ENCODE peak calls at places on chromosomes 4 and X, in four cellular contexts. L, X, F and Q are unnamed samples.

GRCh38 chrX:49186125-49187027 is at the start of gene PRICKLE3:
- DNase-seq in L (peak), X (peak), F (peak), Q (peak)

GRCh38 chr4:122826000-122826595 is 533 bp upstream of the FGF2 start:
- DNase-seq in X (no peak), L (no peak), F (no peak), Q (no peak)

GRCh38 chr4:175504316-175504715 is 307.7 kb downstream of the GPM6A start:
- DNase-seq in X (no peak), L (no peak), F (no peak), Q (no peak)

GRCh38 chr4:186015212-186015817 is 53.6 kb upstream of the TLR3 start:
- DNase-seq in X (no peak), L (no peak), F (no peak), Q (no peak)

GRCh38 chrX:49178537-49178936 is 6.8 kb downstream of the PLP2 start:
- DNase-seq in F (no peak), X (no peak), L (no peak), Q (no peak)

GRCh38 chr4:104395219-104395618 is 99.5 kb downstream of the CXXC4 start:
- DNase-seq in L (no peak), X (no peak), F (peak), Q (no peak)

GRCh38 chr4:21948347-21949072 is at the start of gene KCNIP4:
- DNase-seq in F (peak), L (no peak), X (peak), Q (no peak)

GRCh38 chr4:168503652-168504362 is 7.0 kb downstream of the PALLD start:
- DNase-seq in L (no peak), F (no peak), X (no peak), Q (no peak)

GRCh38 chrX:151711787-151712186 is 4.0 kb upstream of the FATE1 start:
- DNase-seq in L (no peak), X (no peak), F (peak), Q (no peak)

GRCh38 chr4:174524242-174524641 is 2.0 kb upstream of the HPGD start:
- DNase-seq in F (no peak), L (no peak), X (no peak), Q (no peak)

GRCh38 chr4:3399277-3400194 is 42.2 kb upstream of the HGFAC start:
- DNase-seq in F (no peak), X (no peak), L (no peak), Q (no peak)

GRCh38 chr4:118881512-118882146 is 7.0 kb upstream of the SYNPO2 start:
- DNase-seq in X (no peak), F (no peak), L (no peak), Q (no peak)

GRCh38 chr4:133943081-133943480 is 258.5 kb downstream of the PABPC4L start:
- DNase-seq in X (no peak), L (no peak), F (no peak), Q (no peak)

GRCh38 chr4:174119818-174120217 is 163.6 kb downstream of the FBXO8 start:
- DNase-seq in L (no peak), X (no peak), F (peak), Q (no peak)

GRCh38 chr4:106264331-106264728 is 51.7 kb downstream of the TBCK start:
- DNase-seq in L (no peak), X (no peak), F (no peak), Q (no peak)

GRCh38 chr4:141676087-141676486 is 39.7 kb downstream of the IL15 start:
- DNase-seq in X (no peak), L (no peak), F (no peak), Q (no peak)

GRCh38 chr4:29571322-29571721 is 1148.8 kb upstream of the PCDH7 start:
- DNase-seq in L (no peak), F (no peak), X (no peak), Q (no peak)

GRCh38 chr4:150570123-150570522 is 11.8 kb upstream of the MAB21L2 start:
- DNase-seq in F (no peak), X (no peak), L (no peak), Q (no peak)